ENCODE peak calls at places on chromosomes 2 and 18, in four cellular contexts. One of them, this sample, is unnamed.

GRCh38 chr2:151287513-151288250 is 1.8 kb downstream of the NMI start:
- DNase-seq in mesothelial cell of epicardium: no peak
- DNase-seq in left lung: no peak
- DNase-seq in NB4: peak
- DNase-seq in this sample: no peak

GRCh38 chr2:230411484-230412368 is 4.3 kb upstream of the SP100 start:
- DNase-seq in mesothelial cell of epicardium: peak
- DNase-seq in left lung: peak
- DNase-seq in NB4: peak
- DNase-seq in this sample: peak

GRCh38 chr18:54479365-54479764 is 111.7 kb upstream of the DYNAP start:
- DNase-seq in NB4: no peak
- DNase-seq in left lung: no peak
- DNase-seq in mesothelial cell of epicardium: no peak
- DNase-seq in this sample: no peak

GRCh38 chr2:150832686-150833085 is 345.2 kb upstream of the RND3 start:
- DNase-seq in NB4: no peak
- DNase-seq in mesothelial cell of epicardium: no peak
- DNase-seq in left lung: no peak
- DNase-seq in this sample: no peak

GRCh38 chr2:60456115-60456770 is 97.2 kb downstream of the BCL11A start:
- DNase-seq in mesothelial cell of epicardium: no peak
- DNase-seq in NB4: no peak
- DNase-seq in left lung: no peak
- DNase-seq in this sample: no peak

GRCh38 chr2:136116111-136116812 is 1.7 kb downstream of the CXCR4 start:
- DNase-seq in left lung: peak
- DNase-seq in mesothelial cell of epicardium: no peak
- DNase-seq in NB4: peak
- DNase-seq in this sample: peak

GRCh38 chr18:7808992-7809391 is 241.9 kb downstream of the PTPRM start:
- DNase-seq in NB4: no peak
- DNase-seq in left lung: no peak
- DNase-seq in mesothelial cell of epicardium: no peak
- DNase-seq in this sample: no peak

GRCh38 chr2:196486145-196486544 is 153.4 kb upstream of the CCDC150 start:
- DNase-seq in left lung: no peak
- DNase-seq in mesothelial cell of epicardium: no peak
- DNase-seq in NB4: no peak
- DNase-seq in this sample: no peak

GRCh38 chr2:29105375-29105774 is 9.8 kb upstream of the CLIP4 start:
- DNase-seq in left lung: no peak
- DNase-seq in mesothelial cell of epicardium: no peak
- DNase-seq in NB4: no peak
- DNase-seq in this sample: no peak

GRCh38 chr2:113198790-113199612 is 25.2 kb downstream of the PSD4 start:
- DNase-seq in NB4: no peak
- DNase-seq in left lung: peak
- DNase-seq in mesothelial cell of epicardium: peak
- DNase-seq in this sample: peak

GRCh38 chr18:78867131-78867530 is 112.5 kb upstream of the SALL3 start:
- DNase-seq in mesothelial cell of epicardium: no peak
- DNase-seq in left lung: no peak
- DNase-seq in NB4: no peak
- DNase-seq in this sample: no peak

GRCh38 chr2:29084561-29084960 is 10.2 kb upstream of the PCARE start:
- DNase-seq in left lung: no peak
- DNase-seq in NB4: no peak
- DNase-seq in mesothelial cell of epicardium: no peak
- DNase-seq in this sample: no peak

GRCh38 chr2:73987109-73987947 is 2.6 kb downstream of the TET3 start:
- DNase-seq in mesothelial cell of epicardium: no peak
- DNase-seq in NB4: peak
- DNase-seq in left lung: peak
- DNase-seq in this sample: no peak

GRCh38 chr2:96207778-96208143 is 866 bp downstream of the STARD7 start:
- DNase-seq in mesothelial cell of epicardium: no peak
- DNase-seq in NB4: no peak
- DNase-seq in left lung: no peak
- DNase-seq in this sample: no peak

GRCh38 chr2:96209011-96209728 is 543 bp upstream of the STARD7 start:
- DNase-seq in NB4: peak
- DNase-seq in left lung: no peak
- DNase-seq in mesothelial cell of epicardium: no peak
- DNase-seq in this sample: no peak

GRCh38 chr2:96209729-96210085 is 1.1 kb upstream of the STARD7 start:
- DNase-seq in left lung: no peak
- DNase-seq in mesothelial cell of epicardium: no peak
- DNase-seq in NB4: no peak
- DNase-seq in this sample: no peak

GRCh38 chr2:96207073-96207777 is 1.4 kb downstream of the STARD7 start:
- DNase-seq in mesothelial cell of epicardium: no peak
- DNase-seq in left lung: no peak
- DNase-seq in NB4: no peak
- DNase-seq in this sample: no peak

GRCh38 chr2:96208144-96209010 is at the start of gene STARD7:
- DNase-seq in left lung: peak
- DNase-seq in NB4: peak
- DNase-seq in mesothelial cell of epicardium: peak
- DNase-seq in this sample: peak
- TF ChIP-seq CTCF in left lung: no peak
- TF ChIP-seq CTCF in NB4: no peak
- TF ChIP-seq CTCF in mesothelial cell of epicardium: peak
- TF ChIP-seq CTCF in this sample: no peak

GRCh38 chr18:45435810-45436209 is 179.5 kb upstream of the SLC14A2 start:
- DNase-seq in mesothelial cell of epicardium: no peak
- DNase-seq in left lung: no peak
- DNase-seq in NB4: no peak
- DNase-seq in this sample: no peak

GRCh38 chr18:45440246-45440645 is 175.0 kb upstream of the SLC14A2 start:
- DNase-seq in NB4: no peak
- DNase-seq in mesothelial cell of epicardium: no peak
- DNase-seq in left lung: no peak
- DNase-seq in this sample: no peak

GRCh38 chr18:45437399-45437798 is 177.9 kb upstream of the SLC14A2 start:
- DNase-seq in mesothelial cell of epicardium: no peak
- DNase-seq in left lung: no peak
- DNase-seq in NB4: no peak
- DNase-seq in this sample: no peak

DNA sequence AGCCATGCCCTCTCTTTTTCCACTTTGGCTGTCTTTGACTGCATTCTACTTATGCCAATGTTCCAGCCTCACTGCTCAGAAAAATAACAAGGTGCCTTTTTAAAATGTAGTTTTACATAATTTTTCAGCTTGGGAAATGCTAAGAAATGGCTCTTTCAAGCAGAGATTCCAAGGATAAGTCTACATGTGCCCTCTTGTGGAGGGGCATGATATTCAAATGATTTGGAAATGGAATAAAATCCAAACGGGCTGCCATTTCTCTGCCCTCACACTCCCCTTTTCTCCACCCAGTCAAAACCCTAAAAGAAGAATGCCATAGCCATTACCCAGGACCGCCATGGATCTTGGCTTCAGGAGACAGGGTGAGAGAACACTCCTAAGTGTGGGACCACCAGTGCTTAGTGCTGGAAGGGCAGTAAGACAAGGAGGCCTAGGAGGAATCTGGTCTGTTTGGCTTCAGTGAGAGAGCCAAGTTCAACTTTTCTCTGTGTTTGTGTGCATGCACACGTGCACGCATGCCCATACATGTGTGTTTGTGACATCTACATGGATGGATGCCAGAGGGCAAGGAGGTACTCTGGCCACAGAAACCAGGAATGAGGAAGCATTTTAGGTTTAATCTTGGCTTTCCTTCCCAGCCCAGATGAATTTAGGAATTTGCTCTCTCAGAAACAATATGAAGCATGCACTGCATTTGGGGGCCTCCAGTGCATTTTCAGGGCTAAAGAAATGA is 174.0 kb upstream of the SLC14A2 start:
- DNase-seq in NB4: no peak
- DNase-seq in left lung: no peak
- DNase-seq in mesothelial cell of epicardium: no peak
- DNase-seq in this sample: no peak
- TF ChIP-seq CTCF in NB4: no peak
- TF ChIP-seq CTCF in left lung: peak
- TF ChIP-seq CTCF in mesothelial cell of epicardium: peak
- TF ChIP-seq CTCF in this sample: no peak

GRCh38 chr18:80034068-80034851 is at the start of gene RBFA:
- DNase-seq in NB4: peak
- DNase-seq in mesothelial cell of epicardium: peak
- DNase-seq in left lung: peak
- DNase-seq in this sample: peak
- TF ChIP-seq CTCF in NB4: no peak
- TF ChIP-seq CTCF in mesothelial cell of epicardium: peak
- TF ChIP-seq CTCF in left lung: no peak
- TF ChIP-seq CTCF in this sample: no peak

DNA sequence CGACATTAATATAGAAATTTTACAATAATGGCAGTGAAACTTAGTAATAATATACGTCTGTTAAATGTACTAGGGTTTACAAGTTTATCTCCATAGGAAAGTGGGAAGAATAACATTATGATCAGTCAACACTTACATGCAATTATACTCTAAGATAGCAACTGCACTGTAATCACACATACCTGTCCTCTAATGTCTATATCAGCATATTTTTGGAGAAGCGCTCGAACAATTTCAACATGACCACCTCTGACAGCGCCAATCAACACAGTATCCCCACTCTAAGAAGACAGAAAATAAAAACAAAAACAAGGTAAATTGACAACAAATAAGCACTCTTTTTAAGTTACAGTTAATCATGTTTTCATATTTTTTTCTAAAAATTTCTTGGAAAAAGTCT is 37.2 kb downstream of the KIDINS220 start:
- DNase-seq in NB4: no peak
- DNase-seq in left lung: no peak
- DNase-seq in mesothelial cell of epicardium: no peak
- DNase-seq in this sample: no peak
- TF ChIP-seq CTCF in NB4: no peak
- TF ChIP-seq CTCF in left lung: no peak
- TF ChIP-seq CTCF in mesothelial cell of epicardium: no peak
- TF ChIP-seq CTCF in this sample: no peak

This sample was measured in activated B cell treated with CpG ODN at 0.5 μM for 24 hours.